ENCODE peak calls at places on chromosomes 6 and 20, in seven cellular contexts. N is K562, H is H1, C is GM12878, B is HCT116, J is HepG2, E is SK-N-SH. U is an unnamed sample.

GRCh38 chr6:57085441-57085840 is 4.5 kb upstream of the ZNF451 start:
- DNase-seq in B (no peak), H (no peak), J (no peak), C (no peak), N (no peak), E (no peak), U (no peak)

GRCh38 chr20:31687777-31688176 is 34.9 kb downstream of the BCL2L1 start:
- DNase-seq in N (no peak), E (no peak), B (no peak), H (no peak), J (no peak), C (no peak), U (no peak)

GRCh38 chr6:111411046-111411445 is 72.0 kb downstream of the REV3L start:
- DNase-seq in N (peak; percentile 41), B (no peak), H (no peak), C (no peak), E (no peak), J (no peak), U (no peak)

GRCh38 chr6:99349620-99350141 is at the start of gene FAXC:
- DNase-seq in H (peak; percentile 81), E (peak; percentile 88), C (no peak), J (peak; percentile 9), B (peak; percentile 16), N (peak; percentile 36), U (peak; percentile 76)

GRCh38 chr6:11328613-11329247 is 96.3 kb upstream of the NEDD9 start:
- DNase-seq in H (no peak), B (no peak), E (no peak), J (no peak), C (no peak), N (no peak), U (no peak)

GRCh38 chr6:127570739-127571389 is 6.1 kb upstream of the C6orf58 start:
- DNase-seq in J (no peak), N (no peak), B (no peak), E (no peak), C (no peak), H (no peak), U (no peak)

GRCh38 chr20:16263582-16263981 is 309.7 kb downstream of the KIF16B start:
- DNase-seq in C (no peak), N (no peak), B (no peak), J (no peak), E (no peak), H (no peak), U (no peak)

GRCh38 chr6:130098317-130098716 is 79.9 kb downstream of the L3MBTL3 start:
- DNase-seq in C (no peak), J (no peak), B (no peak), E (no peak), H (no peak), N (no peak), U (no peak)

GRCh38 chr6:5459346-5459745 is 198.0 kb downstream of the FARS2 start:
- DNase-seq in J (no peak), N (no peak), H (no peak), E (no peak), C (no peak), B (no peak), U (peak; percentile 33)

GRCh38 chr6:24673625-24674024 is 6.7 kb downstream of the ACOT13 start:
- DNase-seq in H (no peak), B (no peak), N (no peak), C (no peak), E (no peak), J (no peak), U (no peak)

GRCh38 chr6:160030103-160030502 is 61.2 kb downstream of the IGF2R start:
- DNase-seq in E (peak; percentile 22), C (no peak), J (no peak), N (no peak), B (no peak), H (no peak), U (no peak)

GRCh38 chr20:31710423-31711250 is 12.0 kb downstream of the BCL2L1 start:
- DNase-seq in B (no peak), E (no peak), N (no peak), J (no peak), H (no peak), C (no peak), U (no peak)

GRCh38 chr20:46159101-46159897 is 41.2 kb downstream of the CD40 start:
- DNase-seq in J (no peak), H (no peak), E (no peak), N (no peak), B (no peak), C (no peak), U (no peak)

GRCh38 chr20:59585714-59586404 is 18.5 kb upstream of the PHACTR3 start:
- DNase-seq in J (no peak), B (no peak), C (no peak), N (no peak), H (no peak), E (no peak), U (no peak)

GRCh38 chr6:149234051-149234962 is 83.2 kb upstream of the TAB2 start:
- DNase-seq in H (no peak), N (no peak), B (peak; percentile 48), E (no peak), J (no peak), C (no peak), U (no peak)

GRCh38 chr6:1485678-1486077 is 96.3 kb downstream of the FOXF2 start:
- DNase-seq in N (no peak), E (no peak), J (no peak), B (peak; percentile 80), C (no peak), H (no peak), U (no peak)

GRCh38 chr6:108609276-108609769 is 48.6 kb downstream of the FOXO3 start:
- DNase-seq in C (no peak), J (no peak), H (no peak), E (no peak), N (no peak), B (peak; percentile 50), U (no peak)

GRCh38 chr6:97850458-97851218 is 567.6 kb upstream of the MMS22L start:
- DNase-seq in B (no peak), C (no peak), H (no peak), J (no peak), N (no peak), E (no peak), U (no peak)

GRCh38 chr6:95819939-95820338 is 195.8 kb upstream of the FUT9 start:
- DNase-seq in J (no peak), B (no peak), E (no peak), H (peak; percentile 62), N (no peak), C (no peak), U (peak; percentile 2)

GRCh38 chr6:52498538-52499017 is 78.3 kb downstream of the TRAM2 start:
- DNase-seq in N (no peak), C (peak; percentile 74), B (no peak), J (no peak), E (no peak), H (no peak), U (no peak)

GRCh38 chr6:5497896-5498578 is 236.7 kb downstream of the FARS2 start:
- DNase-seq in E (peak; percentile 10), N (no peak), C (no peak), J (no peak), B (no peak), H (no peak), U (no peak)

GRCh38 chr6:9761220-9761619 is 653.7 kb downstream of the TFAP2A start:
- DNase-seq in J (no peak), E (no peak), B (no peak), N (no peak), H (no peak), C (no peak), U (no peak)
- TF ChIP-seq JUND in J (no peak), E (no peak), B (no peak), N (no peak), H (no peak), C (no peak), U (no peak)

GRCh38 chr6:168009331-168009730 is 11.9 kb downstream of the KIF25 start:
- DNase-seq in E (no peak), H (no peak), N (no peak), B (no peak), J (no peak), C (no peak), U (no peak)

GRCh38 chr6:168004945-168005344 is 7.5 kb downstream of the KIF25 start:
- DNase-seq in B (no peak), N (no peak), H (no peak), J (no peak), E (no peak), C (no peak), U (no peak)

GRCh38 chr6:168005796-168006195 is 8.3 kb downstream of the KIF25 start:
- DNase-seq in N (no peak), C (no peak), J (no peak), E (no peak), B (no peak), H (peak; percentile 17), U (no peak)

GRCh38 chr6:168011291-168011690 is 13.8 kb downstream of the KIF25 start:
- DNase-seq in J (no peak), E (no peak), C (no peak), H (no peak), N (no peak), B (no peak), U (no peak)

DNA sequence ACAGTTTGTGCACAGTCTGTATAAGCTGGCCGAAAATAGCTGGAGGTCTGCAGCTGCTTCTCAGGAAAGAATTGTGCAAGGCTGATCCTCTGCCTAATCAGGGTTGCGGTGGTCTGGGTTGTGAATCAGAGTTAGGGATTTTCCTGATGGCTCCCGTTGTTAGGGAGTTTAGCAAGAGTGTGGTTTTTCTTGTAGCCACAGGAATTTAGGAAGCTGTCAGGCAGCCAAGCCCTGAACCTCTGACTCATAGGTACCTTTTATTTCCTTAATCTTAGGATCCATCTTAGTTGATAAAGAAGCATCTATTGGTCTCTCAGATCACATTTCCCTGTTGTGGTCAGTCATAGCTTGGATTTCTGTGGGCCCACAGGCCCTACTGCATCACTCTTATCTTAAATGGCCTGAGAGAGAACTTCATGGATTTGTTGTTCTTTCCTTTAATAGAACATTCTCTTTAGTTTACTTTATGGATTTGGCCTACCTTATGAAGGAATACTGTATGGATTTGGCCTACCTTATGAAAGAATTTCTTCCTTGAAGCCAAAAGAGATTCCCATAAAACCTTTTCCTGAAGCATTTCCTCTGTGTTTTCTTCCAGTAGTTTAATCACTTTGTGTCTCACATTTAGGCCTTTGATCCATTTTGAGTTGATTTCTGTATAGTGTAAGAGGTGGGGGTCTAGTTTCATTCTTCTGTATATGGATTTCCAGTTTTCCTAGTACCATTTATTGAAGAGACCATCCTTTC is 10.3 kb downstream of the KIF25 start:
- DNase-seq in E (no peak), H (peak; percentile 8), B (peak; percentile 83), N (no peak), J (peak; percentile 28), C (no peak), U (peak; percentile 36)
- TF ChIP-seq JUND in E (no peak), H (no peak), B (peak; percentile 89), N (no peak), J (no peak), C (no peak), U (no peak)

DNA sequence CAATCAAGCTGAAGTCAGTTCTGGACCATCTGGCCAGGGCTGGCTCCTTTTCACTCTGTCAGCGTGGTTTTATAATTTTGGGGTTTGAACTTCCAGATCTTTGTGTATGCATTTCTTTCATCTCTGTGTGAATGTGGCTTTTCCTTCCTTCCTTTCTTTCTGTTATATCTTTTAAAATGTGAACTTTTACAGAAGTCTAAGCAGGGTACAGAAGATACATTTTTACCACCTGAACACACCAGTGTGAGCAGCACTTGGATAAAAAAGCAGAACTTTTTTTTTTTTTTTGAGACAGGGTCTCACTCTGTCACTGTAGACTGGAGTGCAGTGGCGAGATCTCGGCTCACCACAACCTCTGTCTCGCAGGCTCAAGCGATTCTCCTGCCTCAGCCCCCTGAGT is 20.4 kb downstream of the CEBPB start:
- DNase-seq in B (no peak), H (no peak), E (no peak), J (no peak), C (no peak), N (no peak), U (no peak)
- TF ChIP-seq JUND in B (no peak), H (no peak), E (no peak), J (no peak), C (no peak), N (no peak), U (no peak)

GRCh38 chr6:169141706-169142705 is 111.6 kb downstream of the THBS2 start:
- DNase-seq in C (no peak), H (no peak), N (no peak), E (no peak), B (no peak), J (no peak), U (no peak)
- TF ChIP-seq JUND in C (no peak), H (no peak), N (no peak), E (no peak), B (no peak), J (no peak), U (no peak)